ENCODE peak calls at places on chromosomes 11 and 22, in six cellular contexts. Q is HCT116, F is endodermal cell, A is IMR-90, U is SK-N-SH, H is endothelial cell of umbilical vein. T is an unnamed sample.

GRCh38 chr11:85827768-85828639 is 17.1 kb upstream of the SYTL2 start:
- DNase-seq in Q (peak), F (no peak), A (peak), U (no peak), H (peak), T (no peak)

GRCh38 chr11:23205156-23205871 is 345.0 kb upstream of the CCDC179 start:
- DNase-seq in Q (no peak), F (no peak), A (peak), U (no peak), H (peak), T (no peak)

GRCh38 chr22:21947040-21948014 is 5.3 kb downstream of the PPM1F start:
- DNase-seq in Q (no peak), F (peak), A (peak), U (peak), H (peak), T (no peak)

GRCh38 chr22:50178871-50179869 is 6.5 kb upstream of the TRABD start:
- DNase-seq in Q (no peak), F (no peak), A (no peak), U (no peak), H (no peak), T (peak)

GRCh38 chr11:112212710-112213109 is 13.5 kb upstream of the PTS start:
- DNase-seq in Q (no peak), F (no peak), A (no peak), U (no peak), H (no peak), T (no peak)

GRCh38 chr11:44036811-44037657 is 10.7 kb upstream of the ACCSL start:
- DNase-seq in Q (peak), F (peak), A (peak), U (peak), H (peak), T (peak)

GRCh38 chr22:50232481-50233151 is 12.2 kb downstream of the TUBGCP6 start:
- DNase-seq in Q (no peak), F (no peak), A (no peak), U (no peak), H (no peak), T (no peak)

GRCh38 chr22:33274214-33274828 is 216.1 kb upstream of the SYN3 start:
- DNase-seq in Q (no peak), F (peak), A (no peak), U (no peak), H (no peak), T (peak)

GRCh38 chr11:74398244-74399159 is at the start of gene PGM2L1:
- DNase-seq in Q (peak), F (peak), A (peak), U (peak), H (peak), T (peak)

GRCh38 chr11:27120211-27120610 is 79.6 kb downstream of the BBOX1 start:
- DNase-seq in Q (no peak), F (no peak), A (no peak), U (no peak), H (no peak), T (no peak)

GRCh38 chr11:121337078-121337477 is 44.5 kb downstream of the SC5D start:
- DNase-seq in Q (no peak), F (no peak), A (no peak), U (no peak), H (no peak), T (no peak)

GRCh38 chr11:61696602-61697001 is 16.4 kb downstream of the DAGLA start:
- DNase-seq in Q (no peak), F (no peak), A (no peak), U (no peak), H (no peak), T (no peak)

GRCh38 chr11:72762641-72763304 is 10.6 kb upstream of the ARAP1 start:
- DNase-seq in Q (no peak), F (no peak), A (no peak), U (no peak), H (no peak), T (no peak)

GRCh38 chr22:50010676-50011446 is 1.7 kb downstream of the IL17REL start:
- DNase-seq in Q (no peak), F (no peak), A (no peak), U (no peak), H (no peak), T (no peak)

GRCh38 chr11:10597877-10598341 is 29.4 kb upstream of the LYVE1 start:
- DNase-seq in Q (no peak), F (no peak), A (peak), U (no peak), H (no peak), T (no peak)

GRCh38 chr11:60831501-60832079 is 10.3 kb upstream of the CCDC86 start:
- DNase-seq in Q (no peak), F (no peak), A (peak), U (peak), H (peak), T (no peak)

GRCh38 chr11:130156108-130157022 is 3.2 kb upstream of the ST14 start:
- DNase-seq in Q (no peak), F (no peak), A (no peak), U (no peak), H (no peak), T (no peak)

GRCh38 chr11:3984896-3985295 is 109.7 kb upstream of the RRM1 start:
- DNase-seq in Q (no peak), F (peak), A (peak), U (peak), H (peak), T (peak)

GRCh38 chr22:39942433-39943213 is 17.6 kb upstream of the TMA7B start:
- DNase-seq in Q (no peak), F (peak), A (no peak), U (no peak), H (no peak), T (no peak)

GRCh38 chr22:39723463-39723862 is 152.9 kb downstream of the CACNA1I start:
- DNase-seq in Q (no peak), F (peak), A (no peak), U (no peak), H (no peak), T (no peak)

GRCh38 chr11:8587915-8588314 is 6.1 kb downstream of the STK33 start:
- DNase-seq in Q (no peak), F (no peak), A (no peak), U (no peak), H (no peak), T (no peak)

GRCh38 chr11:28836285-28837081 is 728.3 kb downstream of the METTL15 start:
- DNase-seq in Q (no peak), F (no peak), A (peak), U (no peak), H (peak), T (no peak)

GRCh38 chr22:50313600-50313999 is 6.2 kb upstream of the PLXNB2 start:
- DNase-seq in Q (no peak), F (no peak), A (no peak), U (peak), H (no peak), T (no peak)

GRCh38 chr11:61650781-61651571 is 29.2 kb upstream of the DAGLA start:
- DNase-seq in Q (no peak), F (peak), A (no peak), U (no peak), H (no peak), T (no peak)

GRCh38 chr22:26194313-26194712 is 25.1 kb downstream of the SEZ6L start:
- DNase-seq in Q (no peak), F (no peak), A (no peak), U (no peak), H (no peak), T (no peak)

GRCh38 chr22:40535642-40536041 is 100.9 kb downstream of the MRTFA start:
- DNase-seq in Q (no peak), F (no peak), A (no peak), U (no peak), H (no peak), T (no peak)

GRCh38 chr11:69274531-69275016 is 19.4 kb upstream of the MYEOV start:
- DNase-seq in Q (no peak), F (peak), A (no peak), U (no peak), H (no peak), T (no peak)

GRCh38 chr11:70799386-70799785 is 401.1 kb downstream of the CTTN start:
- DNase-seq in Q (no peak), F (no peak), A (peak), U (no peak), H (no peak), T (no peak)

GRCh38 chr11:60771879-60772525 is 13.1 kb upstream of the MS4A10 start:
- DNase-seq in Q (no peak), F (no peak), A (peak), U (no peak), H (peak), T (no peak)

GRCh38 chr11:96464695-96465307 is 75.0 kb downstream of the JRKL start:
- DNase-seq in Q (peak), F (no peak), A (peak), U (peak), H (peak), T (peak)

GRCh38 chr22:43399338-43399979 is 12.4 kb upstream of the MPPED1 start:
- DNase-seq in Q (no peak), F (no peak), A (no peak), U (peak), H (no peak), T (peak)

GRCh38 chr22:23106906-23107367 is 34.9 kb downstream of the RSPH14 start:
- DNase-seq in Q (no peak), F (no peak), A (no peak), U (no peak), H (no peak), T (no peak)

GRCh38 chr11:43486141-43486540 is 127.4 kb downstream of the TTC17 start:
- DNase-seq in Q (no peak), F (no peak), A (peak), U (no peak), H (no peak), T (no peak)

GRCh38 chr11:130180491-130180890 is 20.9 kb downstream of the ST14 start:
- DNase-seq in Q (no peak), F (no peak), A (peak), U (no peak), H (no peak), T (no peak)

GRCh38 chr22:43000441-43001175 is 14.3 kb downstream of the PACSIN2 start:
- DNase-seq in Q (no peak), F (no peak), A (peak), U (no peak), H (no peak), T (no peak)

GRCh38 chr11:115709297-115709696 is 205.1 kb upstream of the CADM1 start:
- DNase-seq in Q (no peak), F (no peak), A (no peak), U (no peak), H (no peak), T (no peak)

GRCh38 chr11:31806186-31806943 is 4.8 kb downstream of the PAX6 start:
- DNase-seq in Q (no peak), F (no peak), A (no peak), U (no peak), H (no peak), T (no peak)

GRCh38 chr11:20109731-20110445 is 50.4 kb downstream of the DBX1 start:
- DNase-seq in Q (no peak), F (no peak), A (peak), U (no peak), H (no peak), T (no peak)

GRCh38 chr11:6402061-6402470 is 11.8 kb downstream of the SMPD1 start:
- DNase-seq in Q (no peak), F (no peak), A (no peak), U (no peak), H (no peak), T (no peak)

GRCh38 chr11:12173111-12173510 is 62.7 kb downstream of the MICAL2 start:
- DNase-seq in Q (no peak), F (no peak), A (no peak), U (no peak), H (no peak), T (no peak)

GRCh38 chr11:12177739-12178338 is 67.4 kb downstream of the MICAL2 start:
- DNase-seq in Q (no peak), F (no peak), A (peak), U (no peak), H (no peak), T (no peak)

GRCh38 chr11:12172493-12173013 is 62.2 kb downstream of the MICAL2 start:
- DNase-seq in Q (no peak), F (peak), A (no peak), U (no peak), H (no peak), T (peak)

GRCh38 chr11:12174145-12175143 is 64.1 kb downstream of the MICAL2 start:
- DNase-seq in Q (no peak), F (no peak), A (peak), U (no peak), H (peak), T (no peak)

GRCh38 chr11:12175694-12176241 is 65.4 kb downstream of the MICAL2 start:
- DNase-seq in Q (peak), F (no peak), A (peak), U (no peak), H (peak), T (no peak)
- H3K9ac ChIP-seq in Q (peak), F (no peak), A (peak), U (peak), H (peak), T (no peak)

GRCh38 chr22:35561796-35562526 is 21.3 kb downstream of the RASD2 start:
- DNase-seq in Q (peak), F (peak), A (peak), U (no peak), H (no peak), T (no peak)
- H3K9ac ChIP-seq in Q (peak), F (no peak), A (no peak), U (no peak), H (no peak), T (no peak)

GRCh38 chr11:64893194-64894069 is 15.0 kb upstream of the EHD1 start:
- DNase-seq in Q (no peak), F (no peak), A (no peak), U (no peak), H (no peak), T (no peak)

GRCh38 chr11:64892411-64892831 is 14.0 kb upstream of the EHD1 start:
- DNase-seq in Q (no peak), F (no peak), A (no peak), U (no peak), H (no peak), T (no peak)

GRCh38 chr11:64894812-64895452 is 16.5 kb upstream of the EHD1 start:
- DNase-seq in Q (no peak), F (no peak), A (no peak), U (no peak), H (no peak), T (no peak)

GRCh38 chr11:64892838-64893193 is 14.4 kb upstream of the EHD1 start:
- DNase-seq in Q (no peak), F (no peak), A (no peak), U (no peak), H (no peak), T (no peak)

DNA sequence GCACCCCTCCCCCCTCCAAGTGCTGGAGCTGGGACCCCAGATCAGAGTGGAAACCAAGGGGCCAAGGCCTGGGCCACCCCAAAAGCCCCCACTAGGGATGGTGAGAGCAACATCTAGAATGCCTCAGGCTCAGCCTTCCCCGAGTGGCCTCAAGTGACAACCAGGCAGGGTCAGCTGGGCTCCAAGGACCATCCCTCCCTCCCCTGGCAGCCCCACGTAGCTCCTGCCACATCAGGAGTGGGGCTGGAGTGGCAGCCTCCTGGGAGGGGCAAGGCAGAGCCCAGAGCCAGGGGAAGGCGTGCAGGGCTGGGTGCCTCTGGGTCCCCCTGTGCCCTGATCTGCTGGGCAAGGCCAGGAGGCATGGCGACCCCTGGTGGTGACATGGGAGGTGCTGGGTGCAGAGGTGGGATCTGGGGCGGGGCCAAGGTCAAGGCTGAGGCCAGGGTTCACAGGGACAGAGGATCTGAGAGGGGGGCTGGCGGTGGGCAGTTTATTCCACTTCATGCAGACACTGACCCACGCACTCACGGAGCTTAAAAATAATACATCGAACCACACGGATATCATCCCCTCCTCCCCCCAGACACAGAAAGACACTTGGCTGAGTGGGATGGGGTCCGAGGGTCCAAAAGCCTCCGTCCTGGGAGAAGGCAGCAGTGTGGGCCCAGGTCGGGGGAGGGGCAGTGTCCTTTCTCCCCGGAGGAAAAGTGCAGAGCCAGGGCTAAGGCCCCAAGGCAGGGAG is 15.8 kb upstream of the EHD1 start:
- DNase-seq in Q (no peak), F (peak), A (peak), U (peak), H (peak), T (peak)
- H3K9ac ChIP-seq in Q (no peak), F (no peak), A (no peak), U (no peak), H (no peak), T (peak)

GRCh38 chr11:117546431-117547160 is 218.9 kb downstream of the CEP164 start:
- DNase-seq in Q (no peak), F (no peak), A (no peak), U (no peak), H (no peak), T (no peak)
- H3K9ac ChIP-seq in Q (no peak), F (no peak), A (no peak), U (no peak), H (no peak), T (peak)

GRCh38 chr11:502288-503178 is 4.5 kb downstream of the RNH1 start:
- DNase-seq in Q (no peak), F (peak), A (no peak), U (peak), H (no peak), T (no peak)
- H3K9ac ChIP-seq in Q (no peak), F (no peak), A (no peak), U (no peak), H (no peak), T (no peak)

DNA sequence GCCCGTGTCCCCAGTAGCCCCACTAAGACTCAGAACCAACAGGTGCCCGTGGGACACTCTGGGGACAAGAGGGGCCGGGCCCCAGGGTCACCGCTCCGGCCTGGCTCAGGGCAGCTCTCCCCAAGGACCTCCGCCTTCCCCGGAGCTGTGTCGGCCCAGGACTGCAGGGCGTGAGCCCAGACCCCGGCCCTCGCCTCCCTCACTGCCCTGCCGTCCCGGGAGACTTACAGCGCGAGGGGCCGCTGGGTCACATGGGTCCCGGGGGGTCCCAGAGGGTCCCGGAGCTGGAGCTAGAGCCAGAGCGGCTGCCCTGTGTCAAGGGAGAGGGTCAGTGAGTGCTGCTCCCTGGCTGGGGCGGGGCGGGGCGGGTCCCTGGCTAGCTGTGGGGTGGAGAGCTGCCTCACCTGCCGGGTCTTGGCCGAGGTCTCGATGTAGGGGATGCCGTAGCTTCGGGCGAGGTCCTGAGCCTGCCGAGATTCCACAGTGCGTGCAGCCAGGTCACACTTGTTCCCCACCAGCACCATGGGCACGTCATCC is 2.3 kb downstream of the HRAS start:
- DNase-seq in Q (no peak), F (peak), A (no peak), U (no peak), H (no peak), T (no peak)
- H3K9ac ChIP-seq in Q (no peak), F (no peak), A (no peak), U (no peak), H (no peak), T (no peak)

DNA sequence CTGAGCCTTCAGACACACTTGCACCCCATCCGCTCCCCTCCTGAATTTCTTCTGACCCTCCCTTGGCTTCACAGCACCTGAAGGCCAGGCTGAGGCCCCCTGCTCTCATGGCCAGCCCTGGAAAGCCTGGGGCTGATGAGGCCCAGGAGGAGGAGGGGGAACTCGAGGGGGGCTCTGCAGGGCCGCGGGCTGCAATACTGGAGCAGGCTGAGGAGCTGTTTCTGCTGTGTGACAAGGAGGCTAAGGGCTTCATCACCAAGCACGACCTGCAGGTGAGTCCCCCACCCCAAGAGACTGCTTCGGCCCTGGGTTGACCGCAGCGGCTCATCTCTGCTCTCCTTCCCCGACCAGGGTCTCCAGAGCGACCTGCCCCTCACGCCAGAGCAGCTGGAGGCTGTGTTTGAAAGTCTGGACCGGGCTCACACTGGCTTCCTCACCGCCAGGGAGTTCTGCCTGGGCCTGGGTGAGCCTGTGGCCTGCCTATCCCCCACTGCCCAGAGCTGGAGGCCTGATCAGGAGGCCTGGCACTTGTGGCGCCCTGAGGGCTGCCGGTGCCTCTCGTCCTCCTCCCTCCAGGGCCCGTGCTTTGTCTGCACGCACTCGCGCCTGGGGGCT is 889 bp downstream of the CRACR2B start:
- DNase-seq in Q (no peak), F (no peak), A (no peak), U (no peak), H (no peak), T (no peak)
- H3K9ac ChIP-seq in Q (no peak), F (no peak), A (no peak), U (no peak), H (no peak), T (no peak)